ENCODE peak calls at places on chromosomes 16 and 17, in seven cellular contexts. J, A, L, H, Y, C and G are unnamed samples.

GRCh38 chr17:14637260-14637659 is 336.4 kb downstream of the HS3ST3B1 start:
- DNase-seq in L (no peak), Y (no peak), A (no peak), C (no peak), J (no peak), H (no peak), G (no peak)

GRCh38 chr16:85910073-85910853 is 11.3 kb downstream of the IRF8 start:
- DNase-seq in A (no peak), Y (no peak), H (no peak), C (no peak), L (no peak), J (no peak), G (no peak)

GRCh38 chr17:69434164-69434579 is 19.7 kb downstream of the MAP2K6 start:
- DNase-seq in H (no peak), A (no peak), J (no peak), L (no peak), C (no peak), Y (no peak), G (no peak)

GRCh38 chr17:50072130-50072529 is 16.2 kb downstream of the ITGA3 start:
- DNase-seq in H (peak; percentile 33), L (no peak), A (no peak), C (no peak), J (no peak), Y (no peak), G (no peak)

GRCh38 chr16:85327731-85328664 is 215.7 kb upstream of the CIBAR2 start:
- DNase-seq in A (no peak), C (peak; percentile 95), L (no peak), J (peak; percentile 74), Y (peak; percentile 99), H (no peak), G (peak; percentile 93)

GRCh38 chr17:48439473-48439872 is 9.5 kb upstream of the SKAP1 start:
- DNase-seq in A (no peak), J (no peak), Y (no peak), H (no peak), C (no peak), L (no peak), G (no peak)

GRCh38 chr17:78120971-78121800 is 7.4 kb downstream of the TMC6 start:
- DNase-seq in A (no peak), J (no peak), Y (no peak), C (no peak), H (peak; percentile 45), L (no peak), G (no peak)

GRCh38 chr17:18025596-18026407 is 13.2 kb downstream of the ATPAF2 start:
- DNase-seq in Y (no peak), J (no peak), A (no peak), H (no peak), C (no peak), L (no peak), G (no peak)

GRCh38 chr17:80409626-80410025 is 5.3 kb upstream of the ENDOV start:
- DNase-seq in Y (no peak), J (no peak), C (no peak), L (no peak), A (no peak), H (no peak), G (no peak)

GRCh38 chr17:81655378-81656117 is 794 bp downstream of the PDE6G start:
- DNase-seq in A (no peak), J (no peak), H (no peak), Y (no peak), L (no peak), C (no peak), G (no peak)

GRCh38 chr16:54466233-54466632 is 179.6 kb upstream of the IRX3 start:
- DNase-seq in H (no peak), J (no peak), A (no peak), L (no peak), Y (no peak), C (no peak), G (no peak)

GRCh38 chr17:33166472-33166871 is 126.6 kb downstream of the ASIC2 start:
- DNase-seq in C (no peak), H (no peak), J (no peak), Y (no peak), A (no peak), L (no peak), G (no peak)

GRCh38 chr17:9645858-9646555 is 690 bp downstream of the USP43 start:
- DNase-seq in A (no peak), L (peak; percentile 81), Y (peak; percentile 74), C (peak; percentile 27), J (no peak), H (peak; percentile 84), G (peak; percentile 66)

GRCh38 chr17:27980035-27980434 is 62.4 kb upstream of the NLK start:
- DNase-seq in A (no peak), L (no peak), Y (peak; percentile 76), C (no peak), J (peak; percentile 70), H (no peak), G (no peak)

GRCh38 chr16:86911311-86911999 is 333.1 kb downstream of the FOXL1 start:
- DNase-seq in C (no peak), A (no peak), L (no peak), Y (no peak), J (no peak), H (no peak), G (no peak)

GRCh38 chr17:751269-752001 is 629 bp downstream of the GEMIN4 start:
- DNase-seq in H (peak; percentile 62), J (peak; percentile 19), Y (no peak), C (peak; percentile 29), L (peak; percentile 40), A (no peak), G (peak; percentile 51)

GRCh38 chr17:82227629-82228277 is 1.1 kb upstream of the SLC16A3 start:
- DNase-seq in A (no peak), J (no peak), H (no peak), L (no peak), Y (no peak), C (no peak), G (no peak)

GRCh38 chr16:75010427-75010826 is 11.6 kb downstream of the ZNRF1 start:
- DNase-seq in A (no peak), H (no peak), L (no peak), J (no peak), C (no peak), Y (no peak), G (no peak)

GRCh38 chr17:16406742-16407674 is 8.4 kb upstream of the TRPV2 start:
- DNase-seq in Y (peak; percentile 83), L (no peak), C (peak; percentile 61), J (no peak), H (peak; percentile 67), A (no peak), G (no peak)

GRCh38 chr17:44607836-44608690 is 48.2 kb upstream of the MEIOC start:
- DNase-seq in J (peak; percentile 32), A (no peak), C (no peak), L (no peak), H (no peak), Y (peak; percentile 85), G (no peak)

GRCh38 chr17:78924481-78925151 is 571 bp downstream of the TIMP2 start:
- DNase-seq in C (no peak), J (no peak), Y (peak; percentile 82), A (no peak), L (no peak), H (no peak), G (peak; percentile 61)

GRCh38 chr16:87754535-87754934 is 11.3 kb downstream of the KLHDC4 start:
- DNase-seq in A (no peak), C (no peak), J (no peak), L (no peak), H (no peak), Y (no peak), G (no peak)

GRCh38 chr16:77618011-77618410 is 104.3 kb upstream of the NUDT7 start:
- DNase-seq in H (no peak), J (peak; percentile 52), L (no peak), C (no peak), Y (peak; percentile 2), A (no peak), G (no peak)

GRCh38 chr16:49048557-49048956 is 233.1 kb downstream of the CBLN1 start:
- DNase-seq in J (no peak), C (no peak), L (no peak), H (no peak), Y (peak; percentile 31), A (no peak), G (no peak)

GRCh38 chr16:59021751-59022150 is 287.6 kb upstream of the GOT2 start:
- DNase-seq in J (no peak), C (no peak), H (no peak), Y (no peak), L (no peak), A (no peak), G (no peak)

DNA sequence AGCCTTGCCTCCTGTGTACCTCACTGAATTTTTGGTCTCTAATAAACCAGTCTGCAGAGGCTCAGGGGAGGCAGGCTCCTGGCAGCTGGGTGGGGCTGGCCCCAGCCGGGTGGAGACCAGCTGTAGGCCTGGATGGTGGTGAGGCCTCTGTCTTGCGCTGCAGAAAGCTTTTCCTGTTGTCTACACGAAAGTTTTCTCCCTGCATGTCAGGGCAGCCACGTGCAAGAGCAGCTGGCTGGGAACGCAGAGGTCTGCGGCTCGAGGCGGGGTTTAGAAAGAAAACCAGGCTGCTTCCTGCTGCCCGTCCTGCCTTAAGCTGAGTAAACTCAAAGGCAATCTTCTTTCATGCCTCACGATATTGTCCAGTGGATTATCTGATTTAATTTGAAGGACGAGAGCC is 2.4 kb downstream of the SERPINF1 start:
- DNase-seq in H (peak; percentile 80), L (peak; percentile 69), C (no peak), Y (no peak), J (peak; percentile 74), A (peak; percentile 41), G (no peak)
- H3K4me3 ChIP-seq in H (peak overlapping the region; percentile 74), L (no peak overlapping the region), C (no peak overlapping the region), Y (no peak overlapping the region), J (no peak overlapping the region), A (peak overlapping the region; percentile 54), G (no peak overlapping the region)

DNA sequence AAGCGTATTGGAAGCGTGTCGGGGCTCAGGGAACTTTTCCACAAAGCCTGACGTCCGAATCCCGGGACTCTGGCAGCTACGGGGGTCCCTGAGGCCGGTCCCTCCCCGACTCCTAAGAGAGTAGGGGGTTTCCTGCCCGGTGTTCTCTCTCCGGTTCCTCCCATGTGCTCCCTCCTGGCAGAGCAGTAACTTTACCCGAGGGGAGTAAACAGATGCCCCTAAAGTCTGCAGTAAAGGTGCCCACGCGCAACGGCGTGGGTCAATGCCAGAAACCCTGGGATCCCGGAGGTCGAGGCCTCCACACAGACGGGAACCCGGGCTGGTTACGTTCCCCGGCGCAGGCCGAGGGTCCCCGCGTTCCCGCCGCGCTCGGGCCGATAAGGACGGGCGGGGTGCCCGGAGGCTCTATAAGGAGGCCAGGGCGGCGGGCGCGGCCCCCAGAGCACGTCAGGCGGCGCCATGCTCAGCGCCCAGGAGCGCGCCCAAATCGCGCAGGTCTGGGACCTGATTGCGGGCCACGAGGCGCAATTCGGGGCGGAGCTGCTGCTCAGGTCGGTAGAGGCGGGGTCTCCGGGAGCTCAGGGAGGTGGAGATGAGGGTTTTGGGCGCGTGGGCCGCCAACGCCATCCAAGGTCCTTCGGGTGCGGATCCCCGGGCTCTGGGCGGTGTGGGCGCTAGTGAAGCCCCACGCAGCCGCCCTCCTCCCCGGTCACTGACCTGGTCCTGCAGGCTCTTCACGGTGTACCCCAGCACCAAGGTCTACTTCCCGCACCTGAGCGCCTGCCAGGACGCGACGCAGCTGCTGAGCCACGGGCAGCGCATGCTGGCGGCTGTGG is at the start of gene HBM:
- DNase-seq in J (no peak), A (no peak), Y (no peak), C (no peak), L (no peak), H (no peak), G (no peak)
- H3K4me3 ChIP-seq in J (no peak within 1 kb of the TSS), A (peak within 1 kb of the TSS; percentile 10), Y (no peak within 1 kb of the TSS), C (no peak within 1 kb of the TSS), L (no peak within 1 kb of the TSS), H (no peak within 1 kb of the TSS), G (peak within 1 kb of the TSS; percentile 34)

GRCh38 chr16:2469399-2470233 is 1.5 kb upstream of the NTN3 start:
- DNase-seq in L (no peak), Y (no peak), H (no peak), A (no peak), J (no peak), C (no peak), G (no peak)
- H3K4me3 ChIP-seq in L (no peak overlapping the region), Y (no peak overlapping the region), H (no peak overlapping the region), A (no peak overlapping the region), J (no peak overlapping the region), C (no peak overlapping the region), G (no peak overlapping the region)

GRCh38 chr16:67392301-67393059 is 818 bp downstream of the TPPP3 start:
- DNase-seq in C (no peak), Y (no peak), H (no peak), A (no peak), J (no peak), L (no peak), G (no peak)
- H3K4me3 ChIP-seq in C (peak overlapping the region; percentile 41), Y (no peak overlapping the region), H (no peak overlapping the region), A (peak overlapping the region; percentile 58), J (peak overlapping the region; percentile 38), L (no peak overlapping the region), G (peak overlapping the region; percentile 38)